ENCODE peak calls at places on chromosomes 5 and 9, in eight cellular contexts. One of them, this sample, is unnamed. For H3K4me1 and H3K9me3, the result is how much of the 10 kb centered on the place peaks cover.

GRCh38 chr5:81408496-81408895 is 14.6 kb upstream of the ACOT12 start:
- DNase-seq in left ventricle myocardium inferior: no peak
- DNase-seq in right atrium auricular region: no peak
- DNase-seq in pancreas: no peak
- DNase-seq in upper lobe of right lung: no peak
- DNase-seq in cardiac muscle cell: no peak
- DNase-seq in CD8-positive, alpha-beta T cell: no peak
- DNase-seq in heart right ventricle: no peak
- DNase-seq in this sample: no peak

GRCh38 chr5:92838253-92838652 is 742.8 kb downstream of the NR2F1-AS1 start:
- DNase-seq in pancreas: no peak
- DNase-seq in CD8-positive, alpha-beta T cell: no peak
- DNase-seq in heart right ventricle: no peak
- DNase-seq in cardiac muscle cell: peak
- DNase-seq in left ventricle myocardium inferior: no peak
- DNase-seq in right atrium auricular region: no peak
- DNase-seq in upper lobe of right lung: no peak
- DNase-seq in this sample: no peak

GRCh38 chr9:78971505-78971904 is 600.3 kb upstream of the TLE4 start:
- DNase-seq in left ventricle myocardium inferior: no peak
- DNase-seq in heart right ventricle: no peak
- DNase-seq in CD8-positive, alpha-beta T cell: no peak
- DNase-seq in pancreas: no peak
- DNase-seq in right atrium auricular region: no peak
- DNase-seq in upper lobe of right lung: no peak
- DNase-seq in cardiac muscle cell: no peak
- DNase-seq in this sample: no peak

GRCh38 chr5:106545325-106545724 is 1125.4 kb downstream of the EFNA5 start:
- DNase-seq in cardiac muscle cell: no peak
- DNase-seq in pancreas: no peak
- DNase-seq in right atrium auricular region: no peak
- DNase-seq in heart right ventricle: no peak
- DNase-seq in left ventricle myocardium inferior: no peak
- DNase-seq in CD8-positive, alpha-beta T cell: no peak
- DNase-seq in upper lobe of right lung: no peak
- DNase-seq in this sample: no peak

GRCh38 chr9:20506631-20507030 is 115.7 kb downstream of the MLLT3 start:
- DNase-seq in cardiac muscle cell: no peak
- DNase-seq in upper lobe of right lung: no peak
- DNase-seq in pancreas: no peak
- DNase-seq in right atrium auricular region: no peak
- DNase-seq in left ventricle myocardium inferior: no peak
- DNase-seq in heart right ventricle: no peak
- DNase-seq in CD8-positive, alpha-beta T cell: no peak
- DNase-seq in this sample: no peak

GRCh38 chr5:151451626-151452520 is 4.5 kb downstream of the SLC36A1 start:
- DNase-seq in upper lobe of right lung: no peak
- DNase-seq in left ventricle myocardium inferior: no peak
- DNase-seq in cardiac muscle cell: no peak
- DNase-seq in heart right ventricle: no peak
- DNase-seq in pancreas: no peak
- DNase-seq in right atrium auricular region: no peak
- DNase-seq in CD8-positive, alpha-beta T cell: no peak
- DNase-seq in this sample: no peak

GRCh38 chr9:110282023-110282766 is 25.9 kb upstream of the TXN start:
- DNase-seq in heart right ventricle: no peak
- DNase-seq in CD8-positive, alpha-beta T cell: no peak
- DNase-seq in pancreas: no peak
- DNase-seq in right atrium auricular region: no peak
- DNase-seq in upper lobe of right lung: no peak
- DNase-seq in cardiac muscle cell: no peak
- DNase-seq in left ventricle myocardium inferior: no peak
- DNase-seq in this sample: no peak

GRCh38 chr5:78399115-78399514 is 38.7 kb downstream of the SCAMP1 start:
- DNase-seq in left ventricle myocardium inferior: no peak
- DNase-seq in right atrium auricular region: no peak
- DNase-seq in cardiac muscle cell: no peak
- DNase-seq in heart right ventricle: no peak
- DNase-seq in CD8-positive, alpha-beta T cell: no peak
- DNase-seq in upper lobe of right lung: no peak
- DNase-seq in pancreas: no peak
- DNase-seq in this sample: no peak

GRCh38 chr9:17003576-17004240 is 131.1 kb upstream of the CNTLN start:
- DNase-seq in right atrium auricular region: no peak
- DNase-seq in pancreas: no peak
- DNase-seq in CD8-positive, alpha-beta T cell: no peak
- DNase-seq in upper lobe of right lung: no peak
- DNase-seq in cardiac muscle cell: no peak
- DNase-seq in heart right ventricle: no peak
- DNase-seq in left ventricle myocardium inferior: no peak
- DNase-seq in this sample: no peak

GRCh38 chr5:57434227-57434640 is 48.4 kb downstream of the ACTBL2 start:
- DNase-seq in right atrium auricular region: no peak
- DNase-seq in upper lobe of right lung: no peak
- DNase-seq in pancreas: no peak
- DNase-seq in heart right ventricle: peak
- DNase-seq in cardiac muscle cell: peak
- DNase-seq in left ventricle myocardium inferior: peak
- DNase-seq in CD8-positive, alpha-beta T cell: no peak
- DNase-seq in this sample: no peak

GRCh38 chr9:83355024-83355444 is 183.2 kb downstream of the FRMD3 start:
- DNase-seq in heart right ventricle: peak
- DNase-seq in cardiac muscle cell: peak
- DNase-seq in right atrium auricular region: no peak
- DNase-seq in upper lobe of right lung: no peak
- DNase-seq in pancreas: no peak
- DNase-seq in left ventricle myocardium inferior: peak
- DNase-seq in CD8-positive, alpha-beta T cell: no peak
- DNase-seq in this sample: no peak

GRCh38 chr9:125861405-125862063 is 114.4 kb downstream of the PBX3 start:
- DNase-seq in upper lobe of right lung: no peak
- DNase-seq in heart right ventricle: no peak
- DNase-seq in left ventricle myocardium inferior: no peak
- DNase-seq in CD8-positive, alpha-beta T cell: no peak
- DNase-seq in cardiac muscle cell: no peak
- DNase-seq in pancreas: no peak
- DNase-seq in right atrium auricular region: no peak
- DNase-seq in this sample: no peak

GRCh38 chr5:10289353-10289752 is 18.3 kb downstream of the CMBL start:
- DNase-seq in upper lobe of right lung: no peak
- DNase-seq in cardiac muscle cell: no peak
- DNase-seq in heart right ventricle: no peak
- DNase-seq in CD8-positive, alpha-beta T cell: no peak
- DNase-seq in left ventricle myocardium inferior: no peak
- DNase-seq in right atrium auricular region: no peak
- DNase-seq in pancreas: no peak
- DNase-seq in this sample: peak

GRCh38 chr5:5953641-5954040 is 424.7 kb downstream of the MED10 start:
- DNase-seq in cardiac muscle cell: no peak
- DNase-seq in pancreas: no peak
- DNase-seq in heart right ventricle: no peak
- DNase-seq in right atrium auricular region: no peak
- DNase-seq in left ventricle myocardium inferior: no peak
- DNase-seq in upper lobe of right lung: no peak
- DNase-seq in CD8-positive, alpha-beta T cell: no peak
- DNase-seq in this sample: no peak

GRCh38 chr5:1244255-1244654 is 19.1 kb downstream of the SLC6A18 start:
- DNase-seq in heart right ventricle: no peak
- DNase-seq in CD8-positive, alpha-beta T cell: no peak
- DNase-seq in cardiac muscle cell: no peak
- DNase-seq in right atrium auricular region: no peak
- DNase-seq in upper lobe of right lung: no peak
- DNase-seq in left ventricle myocardium inferior: no peak
- DNase-seq in pancreas: no peak
- DNase-seq in this sample: no peak

GRCh38 chr9:98916660-98917059 is 27.0 kb upstream of the COL15A1 start:
- DNase-seq in upper lobe of right lung: no peak
- DNase-seq in left ventricle myocardium inferior: peak
- DNase-seq in cardiac muscle cell: peak
- DNase-seq in heart right ventricle: peak
- DNase-seq in right atrium auricular region: no peak
- DNase-seq in CD8-positive, alpha-beta T cell: no peak
- DNase-seq in pancreas: peak
- DNase-seq in this sample: peak

GRCh38 chr9:71795097-71795807 is 26.9 kb upstream of the CEMIP2 start:
- DNase-seq in pancreas: no peak
- DNase-seq in cardiac muscle cell: no peak
- DNase-seq in CD8-positive, alpha-beta T cell: no peak
- DNase-seq in right atrium auricular region: no peak
- DNase-seq in upper lobe of right lung: no peak
- DNase-seq in heart right ventricle: no peak
- DNase-seq in left ventricle myocardium inferior: no peak
- DNase-seq in this sample: no peak
- H3K4me1 ChIP-seq in pancreas: under half
- H3K4me1 ChIP-seq in cardiac muscle cell: under half
- H3K4me1 ChIP-seq in CD8-positive, alpha-beta T cell: half or more
- H3K4me1 ChIP-seq in right atrium auricular region: under half
- H3K4me1 ChIP-seq in upper lobe of right lung: under half
- H3K4me1 ChIP-seq in heart right ventricle: under half
- H3K4me1 ChIP-seq in left ventricle myocardium inferior: under half
- H3K4me1 ChIP-seq in this sample: under half

GRCh38 chr5:141260458-141261237 is 15.5 kb downstream of the PCDHB15 start:
- DNase-seq in upper lobe of right lung: no peak
- DNase-seq in cardiac muscle cell: peak
- DNase-seq in CD8-positive, alpha-beta T cell: no peak
- DNase-seq in right atrium auricular region: no peak
- DNase-seq in heart right ventricle: no peak
- DNase-seq in pancreas: no peak
- DNase-seq in left ventricle myocardium inferior: no peak
- DNase-seq in this sample: no peak

GRCh38 chr5:141258948-141259347 is 13.8 kb downstream of the PCDHB15 start:
- DNase-seq in right atrium auricular region: no peak
- DNase-seq in left ventricle myocardium inferior: no peak
- DNase-seq in heart right ventricle: no peak
- DNase-seq in upper lobe of right lung: no peak
- DNase-seq in CD8-positive, alpha-beta T cell: no peak
- DNase-seq in pancreas: no peak
- DNase-seq in cardiac muscle cell: no peak
- DNase-seq in this sample: no peak

GRCh38 chr5:141261238-141261546 is 16.0 kb downstream of the PCDHB15 start:
- DNase-seq in heart right ventricle: no peak
- DNase-seq in right atrium auricular region: no peak
- DNase-seq in upper lobe of right lung: no peak
- DNase-seq in pancreas: no peak
- DNase-seq in CD8-positive, alpha-beta T cell: no peak
- DNase-seq in left ventricle myocardium inferior: no peak
- DNase-seq in cardiac muscle cell: no peak
- DNase-seq in this sample: no peak

DNA sequence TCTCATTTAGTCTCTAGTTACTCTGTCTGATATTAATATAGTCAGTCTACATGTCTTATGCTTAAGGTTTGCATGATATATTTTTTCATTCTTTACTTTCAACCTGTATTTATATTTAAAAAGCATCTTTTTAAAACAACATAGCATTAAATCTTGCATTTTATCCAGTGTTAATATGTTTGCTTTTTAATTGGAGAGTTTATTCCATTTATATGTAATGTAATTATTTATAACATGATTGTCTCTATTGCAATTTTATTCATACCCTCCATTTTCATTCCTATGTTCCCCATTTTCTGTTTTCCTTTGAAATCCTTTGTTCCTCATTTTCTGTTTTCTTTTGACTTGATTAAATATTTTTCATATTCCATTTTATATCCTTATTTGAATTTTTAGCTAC is 13.3 kb downstream of the PCDHB15 start:
- DNase-seq in cardiac muscle cell: no peak
- DNase-seq in pancreas: no peak
- DNase-seq in right atrium auricular region: no peak
- DNase-seq in heart right ventricle: no peak
- DNase-seq in CD8-positive, alpha-beta T cell: no peak
- DNase-seq in upper lobe of right lung: no peak
- DNase-seq in left ventricle myocardium inferior: no peak
- DNase-seq in this sample: no peak
- H3K9me3 ChIP-seq in cardiac muscle cell: under half
- H3K9me3 ChIP-seq in pancreas: under half
- H3K9me3 ChIP-seq in right atrium auricular region: half or more
- H3K9me3 ChIP-seq in heart right ventricle: half or more
- H3K9me3 ChIP-seq in CD8-positive, alpha-beta T cell: under half
- H3K9me3 ChIP-seq in upper lobe of right lung: half or more
- H3K9me3 ChIP-seq in left ventricle myocardium inferior: half or more
- H3K9me3 ChIP-seq in this sample: half or more

DNA sequence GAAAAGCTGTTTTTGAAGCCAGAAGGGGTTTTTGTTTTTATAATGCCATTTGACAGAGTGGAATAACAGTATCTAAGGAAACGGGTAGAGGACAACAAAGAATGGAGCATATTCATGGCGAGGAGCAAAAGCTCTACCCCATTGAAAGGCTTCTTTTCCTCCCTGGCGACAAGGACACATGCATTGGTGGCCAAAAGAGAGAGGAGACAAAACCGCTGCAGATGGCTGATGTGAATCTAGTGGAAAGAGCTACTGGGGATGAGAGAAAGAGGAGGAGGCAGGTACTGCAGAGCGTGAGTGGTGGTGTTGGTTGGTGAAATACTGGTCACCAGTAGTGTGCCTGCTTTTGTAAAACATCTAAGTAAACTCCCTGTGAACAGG is 485 bp downstream of the APC start:
- DNase-seq in CD8-positive, alpha-beta T cell: no peak
- DNase-seq in left ventricle myocardium inferior: no peak
- DNase-seq in upper lobe of right lung: no peak
- DNase-seq in cardiac muscle cell: no peak
- DNase-seq in pancreas: no peak
- DNase-seq in right atrium auricular region: no peak
- DNase-seq in heart right ventricle: no peak
- DNase-seq in this sample: no peak
- H3K4me3 ChIP-seq in CD8-positive, alpha-beta T cell: peak
- H3K4me3 ChIP-seq in left ventricle myocardium inferior: peak
- H3K4me3 ChIP-seq in upper lobe of right lung: peak
- H3K4me3 ChIP-seq in cardiac muscle cell: peak
- H3K4me3 ChIP-seq in pancreas: peak
- H3K4me3 ChIP-seq in right atrium auricular region: peak
- H3K4me3 ChIP-seq in heart right ventricle: peak
- H3K4me3 ChIP-seq in this sample: peak

DNA sequence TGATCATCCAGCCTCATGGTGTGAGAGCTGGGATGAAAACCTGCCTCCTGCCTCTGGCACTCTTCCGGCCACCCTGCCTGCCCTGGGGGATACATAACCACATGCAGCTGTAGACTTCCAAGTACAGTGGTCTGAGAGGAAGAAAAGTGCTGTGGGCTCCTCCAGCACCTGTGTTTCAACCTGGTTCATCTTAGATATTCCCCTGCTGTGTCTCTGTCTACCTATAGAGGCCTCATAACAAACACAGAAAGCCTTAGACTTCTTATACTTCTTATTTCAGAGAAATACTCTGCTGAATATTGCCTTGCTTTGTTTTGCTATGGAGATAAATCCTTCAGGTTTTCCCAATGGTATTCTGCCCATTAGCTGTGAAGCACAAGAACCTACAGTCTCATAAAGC is 19.6 kb upstream of the TNFAIP8 start:
- DNase-seq in upper lobe of right lung: no peak
- DNase-seq in heart right ventricle: no peak
- DNase-seq in left ventricle myocardium inferior: no peak
- DNase-seq in pancreas: no peak
- DNase-seq in right atrium auricular region: no peak
- DNase-seq in CD8-positive, alpha-beta T cell: no peak
- DNase-seq in cardiac muscle cell: no peak
- DNase-seq in this sample: no peak
- H3K4me1 ChIP-seq in upper lobe of right lung: under half
- H3K4me1 ChIP-seq in heart right ventricle: under half
- H3K4me1 ChIP-seq in left ventricle myocardium inferior: under half
- H3K4me1 ChIP-seq in pancreas: under half
- H3K4me1 ChIP-seq in right atrium auricular region: under half
- H3K4me1 ChIP-seq in CD8-positive, alpha-beta T cell: half or more
- H3K4me1 ChIP-seq in cardiac muscle cell: under half
- H3K4me1 ChIP-seq in this sample: under half

GRCh38 chr9:101403886-101404285 is 5.2 kb downstream of the ZNF189 start:
- DNase-seq in cardiac muscle cell: no peak
- DNase-seq in CD8-positive, alpha-beta T cell: no peak
- DNase-seq in pancreas: no peak
- DNase-seq in upper lobe of right lung: no peak
- DNase-seq in left ventricle myocardium inferior: no peak
- DNase-seq in right atrium auricular region: no peak
- DNase-seq in heart right ventricle: no peak
- DNase-seq in this sample: no peak
- H3K9me3 ChIP-seq in cardiac muscle cell: under half
- H3K9me3 ChIP-seq in CD8-positive, alpha-beta T cell: under half
- H3K9me3 ChIP-seq in pancreas: under half
- H3K9me3 ChIP-seq in upper lobe of right lung: under half
- H3K9me3 ChIP-seq in left ventricle myocardium inferior: half or more
- H3K9me3 ChIP-seq in right atrium auricular region: under half
- H3K9me3 ChIP-seq in heart right ventricle: under half
- H3K9me3 ChIP-seq in this sample: under half